ENCODE peak calls at places on chromosome 11, in four cellular contexts. M is mesenchymal stem cell, H is H9, T is IMR-90. N is an unnamed sample.
A peak's percentile ranks its signal among the peaks of the same experiment; 100 is the strongest.

GRCh38 chr11:68549789-68550484 is 89.4 kb downstream of the PPP6R3 start:
- DNase-seq in M (no peak), H (no peak), T (no peak), N (no peak)

GRCh38 chr11:102187416-102188125 is 77.3 kb downstream of the YAP1 start:
- DNase-seq in M (peak; percentile 32), H (no peak), T (peak; percentile 35), N (no peak)

GRCh38 chr11:129115652-129116585 is 76.2 kb downstream of the ARHGAP32 start:
- DNase-seq in M (peak; percentile 85), H (no peak), T (peak; percentile 78), N (peak; percentile 0)

GRCh38 chr11:704799-705645 is 1.0 kb upstream of the EPS8L2 start:
- DNase-seq in M (no peak), H (peak; percentile 66), T (no peak), N (peak; percentile 72)

GRCh38 chr11:114180301-114181055 is 115.7 kb upstream of the NNMT start:
- DNase-seq in M (peak; percentile 22), H (peak; percentile 59), T (no peak), N (peak; percentile 23)

GRCh38 chr11:35662061-35662648 is 420 bp upstream of the TRIM44 start:
- DNase-seq in M (no peak), H (no peak), T (no peak), N (no peak)

GRCh38 chr11:82995754-82996398 is 75.8 kb downstream of the RAB30 start:
- DNase-seq in M (peak; percentile 60), H (no peak), T (no peak), N (no peak)

GRCh38 chr11:114366331-114367243 is 33.7 kb downstream of the C11orf71 start:
- DNase-seq in M (peak; percentile 83), H (no peak), T (peak; percentile 92), N (peak; percentile 48)

GRCh38 chr11:4025957-4026324 is 68.7 kb upstream of the RRM1 start:
- DNase-seq in M (peak; percentile 42), H (no peak), T (peak; percentile 10), N (no peak)

GRCh38 chr11:75576445-75577049 is 14.5 kb downstream of the SERPINH1 start:
- DNase-seq in M (peak; percentile 80), H (peak; percentile 77), T (peak; percentile 63), N (peak; percentile 79)

GRCh38 chr11:18455686-18456372 is at the start of gene LDHAL6A:
- DNase-seq in M (no peak), H (peak; percentile 56), T (no peak), N (no peak)

GRCh38 chr11:91778758-91779157 is 445.9 kb upstream of the FAT3 start:
- DNase-seq in M (no peak), H (no peak), T (no peak), N (no peak)

GRCh38 chr11:91788764-91789163 is 435.9 kb upstream of the FAT3 start:
- DNase-seq in M (no peak), H (no peak), T (no peak), N (no peak)

DNA sequence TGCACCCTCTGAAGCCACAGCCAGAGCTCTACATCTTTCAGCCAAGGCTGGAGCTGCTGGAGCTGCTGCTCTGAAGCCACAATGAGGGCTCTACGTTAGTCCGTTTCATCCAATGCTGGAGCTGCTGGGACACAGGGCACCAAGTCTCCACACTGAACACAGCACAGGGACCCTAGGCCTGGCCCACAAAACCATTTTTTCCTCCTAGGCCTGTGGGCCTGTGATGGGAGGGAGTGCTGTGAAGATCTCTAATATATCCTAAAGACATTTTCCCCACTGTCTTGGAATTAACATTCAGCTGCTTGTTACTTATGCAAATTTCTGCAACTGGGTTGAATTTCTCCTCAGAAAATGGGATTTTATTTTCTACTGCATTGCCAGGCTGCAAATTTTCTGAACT is 441.4 kb upstream of the FAT3 start:
- DNase-seq in M (no peak), H (no peak), T (no peak), N (no peak)
- H4K91ac ChIP-seq in M (no peak overlapping the region), H (no peak overlapping the region), T (no peak overlapping the region), N (no peak overlapping the region)

GRCh38 chr11:115363426-115363825 is 140.8 kb downstream of the CADM1 start:
- DNase-seq in M (no peak), H (no peak), T (no peak), N (no peak)

GRCh38 chr11:115363921-115364320 is 140.3 kb downstream of the CADM1 start:
- DNase-seq in M (no peak), H (no peak), T (peak; percentile 28), N (peak; percentile 83)

GRCh38 chr11:115364892-115365291 is 139.3 kb downstream of the CADM1 start:
- DNase-seq in M (no peak), H (no peak), T (peak; percentile 25), N (no peak)

GRCh38 chr11:115362997-115363396 is 141.2 kb downstream of the CADM1 start:
- DNase-seq in M (no peak), H (no peak), T (no peak), N (no peak)

DNA sequence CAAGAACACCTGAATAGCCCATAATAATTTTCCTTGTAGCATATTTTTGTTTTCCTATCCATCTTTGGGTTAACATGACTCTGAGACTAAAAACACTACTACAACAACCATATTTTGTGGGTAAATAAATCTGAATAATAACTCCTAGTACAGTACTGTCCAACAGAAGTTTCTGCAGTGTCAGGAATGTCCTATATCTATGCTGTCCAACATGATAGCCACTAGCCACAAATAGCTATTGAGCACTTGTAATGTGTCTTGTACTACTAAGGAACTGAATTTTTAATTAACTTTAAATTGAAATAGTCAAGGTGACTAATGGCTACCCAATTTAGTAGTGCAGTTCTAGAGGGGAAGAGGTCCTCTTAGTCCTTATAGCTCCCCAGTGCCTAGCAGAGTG is 135.6 kb downstream of the CADM1 start:
- DNase-seq in M (no peak), H (no peak), T (no peak), N (no peak)
- H2BK120ac ChIP-seq in M (no peak overlapping the region), H (no peak overlapping the region), T (no peak overlapping the region), N (no peak overlapping the region)

GRCh38 chr11:72704783-72705287 is 30.6 kb upstream of the PDE2A start:
- DNase-seq in M (no peak), H (no peak), T (no peak), N (no peak)

GRCh38 chr11:72707032-72707431 is 32.8 kb upstream of the PDE2A start:
- DNase-seq in M (no peak), H (no peak), T (no peak), N (no peak)

GRCh38 chr11:72704028-72704782 is 30.0 kb upstream of the PDE2A start:
- DNase-seq in M (no peak), H (no peak), T (no peak), N (no peak)

GRCh38 chr11:72705442-72706365 is 31.5 kb upstream of the PDE2A start:
- DNase-seq in M (no peak), H (peak; percentile 58), T (no peak), N (no peak)

GRCh38 chr11:72706579-72706978 is 32.4 kb upstream of the PDE2A start:
- DNase-seq in M (no peak), H (no peak), T (no peak), N (no peak)
- H4K91ac ChIP-seq in M (no peak overlapping the region), H (no peak overlapping the region), T (no peak overlapping the region), N (no peak overlapping the region)

DNA sequence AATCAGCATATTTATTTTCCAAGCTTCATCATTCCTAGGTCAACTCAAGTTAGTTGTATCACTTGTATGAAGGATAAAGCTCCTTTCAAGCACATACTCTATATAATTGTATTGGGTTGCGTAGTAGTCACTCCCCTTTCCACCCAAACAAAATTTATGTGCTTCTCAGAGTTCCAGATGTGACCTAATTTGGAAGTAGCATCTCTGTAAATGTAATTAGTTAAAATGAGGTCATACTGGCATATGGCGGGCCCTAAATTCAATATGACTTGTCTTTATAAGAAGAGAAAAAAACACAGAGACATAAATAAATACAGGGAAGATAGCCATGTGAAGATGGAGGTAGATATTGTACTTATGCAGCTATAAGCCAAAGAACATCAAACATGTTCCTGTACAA is 226.8 kb upstream of the CHORDC1 start:
- DNase-seq in M (no peak), H (no peak), T (no peak), N (no peak)
- H2BK120ac ChIP-seq in M (no peak overlapping the region), H (no peak overlapping the region), T (no peak overlapping the region), N (no peak overlapping the region)

N was measured in trophoblast cell.